ENCODE peak calls at places on chromosomes 5 and 9, in five cellular contexts. N is SK-N-SH; R is mesenchymal stem cell; T is CD4-positive, alpha-beta memory T cell; I is CD4-positive, CD25-positive, alpha-beta regulatory T cell. U is an unnamed sample. For H3K9me3, the result is how much of the 10 kb centered on the place peaks cover.

GRCh38 chr5:39449572-39449971 is 24.8 kb upstream of the DAB2 start:
- DNase-seq in N (no peak), R (no peak), T (no peak), I (no peak), U (no peak)

GRCh38 chr5:171757853-171758535 is 27.6 kb upstream of the SMIM23 start:
- DNase-seq in N (no peak), R (peak), T (no peak), I (no peak), U (no peak)

GRCh38 chr9:18059447-18059846 is 414.5 kb upstream of the ADAMTSL1 start:
- DNase-seq in N (no peak), R (no peak), T (no peak), I (no peak), U (no peak)

GRCh38 chr5:172170251-172170701 is 17.7 kb downstream of the STK10 start:
- DNase-seq in N (no peak), R (no peak), T (no peak), I (peak), U (no peak)

GRCh38 chr5:61159841-61160240 is 2.4 kb downstream of the SMIM15 start:
- DNase-seq in N (no peak), R (no peak), T (no peak), I (no peak), U (no peak)

GRCh38 chr5:164057121-164057520 is 551.7 kb downstream of the MAT2B start:
- DNase-seq in N (no peak), R (no peak), T (no peak), I (no peak), U (no peak)

GRCh38 chr9:116020801-116021200 is 132.8 kb upstream of the PAPPA start:
- DNase-seq in N (no peak), R (peak), T (no peak), I (no peak), U (no peak)

GRCh38 chr9:3012843-3013242 is 168.9 kb upstream of the PUM3 start:
- DNase-seq in N (no peak), R (no peak), T (no peak), I (no peak), U (no peak)

GRCh38 chr9:4297795-4298254 is 2.0 kb downstream of the GLIS3 start:
- DNase-seq in N (peak), R (peak), T (peak), I (peak), U (peak)

DNA sequence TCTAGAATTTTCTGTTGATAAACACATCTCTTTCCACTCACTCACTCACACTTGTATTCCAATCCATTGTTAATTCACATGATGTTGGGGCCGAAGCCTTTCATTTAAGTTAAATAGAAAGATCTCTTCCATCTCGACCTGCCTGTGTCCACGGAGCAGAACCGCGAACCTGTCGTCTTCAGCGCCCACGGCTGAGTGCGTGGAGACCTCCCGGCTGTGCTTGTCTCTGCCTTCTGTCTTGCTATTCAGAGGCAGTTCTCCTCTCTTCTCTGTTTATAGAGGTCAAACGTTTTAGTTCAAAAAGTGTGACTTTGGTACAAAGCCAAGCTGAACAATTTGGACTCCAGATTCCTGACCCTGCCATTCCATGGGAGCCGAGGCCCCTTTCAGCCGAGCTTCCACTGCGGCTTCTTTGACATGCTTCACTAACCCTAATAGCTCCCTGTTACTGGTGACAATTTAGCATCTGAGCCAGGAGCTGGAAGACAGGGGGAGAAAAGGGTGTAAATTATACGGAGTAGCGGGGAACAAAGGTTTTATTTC is 314.3 kb upstream of the IRX4 start:
- DNase-seq in N (no peak), R (no peak), T (no peak), I (no peak), U (no peak)
- H3K9me3 ChIP-seq in N (under half), R (under half), T (under half), I (under half), U (under half)

GRCh38 chr9:101400120-101400519 is 1.5 kb downstream of the ZNF189 start:
- DNase-seq in N (no peak), R (peak), T (no peak), I (no peak), U (no peak)

GRCh38 chr9:101398930-101399640 is 434 bp downstream of the ZNF189 start:
- DNase-seq in N (no peak), R (no peak), T (no peak), I (no peak), U (peak)

GRCh38 chr9:101408374-101409078 is 9.9 kb downstream of the ZNF189 start:
- DNase-seq in N (no peak), R (peak), T (no peak), I (no peak), U (no peak)

GRCh38 chr9:101399641-101399965 is 952 bp downstream of the ZNF189 start:
- DNase-seq in N (no peak), R (peak), T (no peak), I (peak), U (no peak)

GRCh38 chr9:101403886-101404285 is 5.2 kb downstream of the ZNF189 start:
- DNase-seq in N (no peak), R (no peak), T (no peak), I (no peak), U (no peak)
- H3K9me3 ChIP-seq in N (under half), R (half or more), T (under half), I (under half), U (under half)

GRCh38 chr5:132313961-132314432 is 19.8 kb downstream of the SLC22A4 start:
- DNase-seq in N (no peak), R (no peak), T (no peak), I (no peak), U (no peak)

GRCh38 chr5:132310141-132310834 is 16.1 kb downstream of the SLC22A4 start:
- DNase-seq in N (no peak), R (no peak), T (no peak), I (no peak), U (no peak)

GRCh38 chr5:132319975-132320374 is 25.8 kb downstream of the SLC22A4 start:
- DNase-seq in N (no peak), R (no peak), T (no peak), I (no peak), U (no peak)

GRCh38 chr5:132313378-132313777 is 19.2 kb downstream of the SLC22A4 start:
- DNase-seq in N (no peak), R (no peak), T (no peak), I (no peak), U (no peak)

DNA sequence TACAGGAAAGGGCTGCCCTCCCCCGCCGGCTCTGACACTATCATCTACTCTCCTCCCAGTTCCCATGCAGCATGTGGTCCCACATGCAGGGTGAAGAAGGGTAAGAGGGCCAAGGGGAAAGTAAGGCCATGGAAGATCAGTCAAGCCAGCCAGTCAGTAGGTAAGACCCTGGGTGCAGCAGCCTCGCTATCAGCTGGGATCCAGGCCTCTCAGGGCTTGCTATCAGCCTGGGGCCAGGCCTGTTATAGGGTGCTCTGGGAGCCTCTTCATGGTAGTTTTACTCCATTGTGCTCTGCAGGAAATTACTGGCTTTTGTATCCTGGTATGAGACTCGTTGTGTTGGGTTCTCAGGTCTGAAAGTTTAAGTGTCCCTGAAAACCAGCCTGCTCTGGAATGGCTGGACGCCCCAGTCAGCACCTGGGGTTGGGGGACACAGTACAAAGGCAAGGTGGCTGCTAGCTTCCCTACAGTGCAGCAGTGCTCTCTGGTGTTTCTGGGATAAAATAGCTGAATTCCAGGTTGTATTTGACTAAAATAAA is 21.4 kb downstream of the SLC22A4 start:
- DNase-seq in N (no peak), R (no peak), T (no peak), I (no peak), U (no peak)
- H3K9me3 ChIP-seq in N (under half), R (under half), T (under half), I (under half), U (under half)

GRCh38 chr9:135173066-135173465 is 85.6 kb downstream of the OLFM1 start:
- DNase-seq in N (no peak), R (no peak), T (no peak), I (no peak), U (no peak)
- H3K9me3 ChIP-seq in N (under half), R (under half), T (under half), I (under half), U (under half)

GRCh38 chr5:32346869-32347268 is 34.1 kb upstream of the MTMR12 start:
- DNase-seq in N (no peak), R (no peak), T (no peak), I (no peak), U (no peak)
- H3K9me3 ChIP-seq in N (under half), R (under half), T (under half), I (under half), U (under half)

DNA sequence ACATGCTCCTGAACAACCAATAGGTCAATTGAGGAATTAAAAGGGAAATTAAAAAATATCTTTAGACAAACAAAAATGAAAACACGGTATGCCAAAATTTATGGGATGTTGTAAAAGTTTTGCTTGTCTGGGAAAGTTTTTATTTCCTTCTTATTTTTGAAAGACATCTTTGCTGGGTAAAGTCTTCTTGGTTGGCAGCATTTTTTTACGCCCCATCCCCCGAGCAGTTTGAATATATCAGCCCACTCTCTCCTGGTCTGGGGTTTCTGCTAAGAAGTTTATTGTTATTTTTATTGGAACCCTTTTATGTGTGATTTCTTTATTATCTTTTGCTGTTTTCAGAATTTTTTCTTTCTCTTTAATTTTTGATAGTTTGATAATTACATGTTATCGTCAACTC is 16.3 kb downstream of the XRCC4 start:
- DNase-seq in N (no peak), R (no peak), T (no peak), I (no peak), U (no peak)
- H3K9me3 ChIP-seq in N (under half), R (under half), T (under half), I (under half), U (under half)